ENCODE peak calls at places on chromosomes 5 and 9, in six cellular contexts. C is neuronal stem cell, Z is prostate gland, D is heart right ventricle, Y is uterus, R is astrocyte. X is an unnamed sample. For H3K4me1, the result is how much of the 10 kb centered on the place peaks cover.

GRCh38 chr5:139275536-139276297 is 17.8 kb upstream of the MATR3 start:
- DNase-seq in C (no peak), Z (peak), D (no peak), Y (no peak), R (no peak), X (no peak)

GRCh38 chr5:92309336-92309991 is 926.3 kb upstream of the ARRDC3 start:
- DNase-seq in C (no peak), Z (no peak), D (no peak), Y (no peak), R (peak), X (no peak)

GRCh38 chr5:178785999-178786398 is 55.5 kb upstream of the ZNF354A start:
- DNase-seq in C (no peak), Z (no peak), D (no peak), Y (no peak), R (peak), X (peak)

GRCh38 chr5:177370488-177371119 is 12.9 kb downstream of the RGS14 start:
- DNase-seq in C (peak), Z (peak), D (peak), Y (peak), R (peak), X (peak)

GRCh38 chr5:122152266-122152900 is 23.0 kb downstream of the ZNF474 start:
- DNase-seq in C (no peak), Z (no peak), D (no peak), Y (no peak), R (peak), X (no peak)

GRCh38 chr5:2697446-2698200 is 53.9 kb downstream of the IRX2 start:
- DNase-seq in C (no peak), Z (no peak), D (no peak), Y (no peak), R (peak), X (no peak)

GRCh38 chr9:69035438-69036316 is at the start of gene FXN:
- DNase-seq in C (peak), Z (peak), D (peak), Y (peak), R (peak), X (no peak)

GRCh38 chr5:74095871-74096270 is 469.9 kb downstream of the ARHGEF28 start:
- DNase-seq in C (no peak), Z (no peak), D (no peak), Y (no peak), R (peak), X (no peak)

GRCh38 chr9:26193237-26193636 is 515.0 kb upstream of the TUSC1 start:
- DNase-seq in C (no peak), Z (no peak), D (no peak), Y (no peak), R (no peak), X (no peak)

GRCh38 chr5:127650649-127651048 is 1.8 kb downstream of the CTXN3 start:
- DNase-seq in C (no peak), Z (no peak), D (no peak), Y (no peak), R (peak), X (no peak)

GRCh38 chr9:79611091-79611614 is 39.4 kb downstream of the TLE4 start:
- DNase-seq in C (peak), Z (no peak), D (no peak), Y (no peak), R (peak), X (no peak)

GRCh38 chr9:107178302-107178701 is 104.8 kb upstream of the RAD23B start:
- DNase-seq in C (no peak), Z (no peak), D (no peak), Y (no peak), R (no peak), X (no peak)

GRCh38 chr5:68683632-68684035 is 410.2 kb upstream of the SLC30A5 start:
- DNase-seq in C (no peak), Z (no peak), D (peak), Y (peak), R (peak), X (peak)

GRCh38 chr5:174793684-174794328 is 69.4 kb downstream of the MSX2 start:
- DNase-seq in C (peak), Z (peak), D (peak), Y (peak), R (peak), X (no peak)

GRCh38 chr9:89470239-89470638 is 27.7 kb downstream of the SEMA4D start:
- DNase-seq in C (no peak), Z (no peak), D (no peak), Y (no peak), R (no peak), X (no peak)

GRCh38 chr9:36037580-36038169 is 962 bp downstream of the RECK start:
- DNase-seq in C (no peak), Z (no peak), D (no peak), Y (no peak), R (no peak), X (no peak)

GRCh38 chr5:83653669-83654068 is 67.0 kb downstream of the HAPLN1 start:
- DNase-seq in C (no peak), Z (no peak), D (no peak), Y (no peak), R (no peak), X (no peak)

GRCh38 chr5:61933787-61934626 is 372.0 kb upstream of the KIF2A start:
- DNase-seq in C (peak), Z (peak), D (peak), Y (no peak), R (peak), X (no peak)

GRCh38 chr5:29930316-29930715 is 1263.2 kb upstream of the CDH6 start:
- DNase-seq in C (no peak), Z (no peak), D (no peak), Y (no peak), R (no peak), X (no peak)

GRCh38 chr5:74257645-74258328 is 382.7 kb downstream of the ENC1 start:
- DNase-seq in C (no peak), Z (peak), D (peak), Y (peak), R (peak), X (no peak)

GRCh38 chr5:35430381-35431162 is 187.1 kb upstream of the SPEF2 start:
- DNase-seq in C (no peak), Z (no peak), D (no peak), Y (no peak), R (no peak), X (no peak)

GRCh38 chr5:149680810-149681221 is 49.3 kb upstream of the PPARGC1B start:
- DNase-seq in C (no peak), Z (no peak), D (peak), Y (no peak), R (no peak), X (no peak)

DNA sequence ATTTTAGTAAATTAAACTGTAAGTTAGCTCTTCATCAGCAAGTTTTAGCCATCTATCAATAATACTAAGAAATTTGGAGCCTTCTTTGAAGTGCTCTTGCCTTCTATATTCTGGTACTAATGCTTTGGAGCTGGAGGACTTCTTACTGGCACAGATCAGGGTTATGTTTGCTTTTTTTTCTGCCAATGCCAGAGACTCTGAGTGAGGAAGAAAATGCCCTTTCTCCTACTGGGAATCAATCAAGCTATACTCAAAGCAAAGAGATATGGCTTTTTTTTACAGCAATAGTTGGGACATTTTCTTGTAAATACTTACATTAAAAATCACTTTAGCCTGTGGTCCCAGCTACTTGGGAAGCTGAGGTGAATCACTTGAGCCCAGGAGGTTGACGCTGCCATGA is 4.3 kb downstream of the HSDL2 start:
- DNase-seq in C (no peak), Z (no peak), D (no peak), Y (no peak), R (no peak), X (no peak)
- H3K4me1 ChIP-seq in C (under half), Z (under half), D (under half), Y (under half), R (under half), X (under half)

DNA sequence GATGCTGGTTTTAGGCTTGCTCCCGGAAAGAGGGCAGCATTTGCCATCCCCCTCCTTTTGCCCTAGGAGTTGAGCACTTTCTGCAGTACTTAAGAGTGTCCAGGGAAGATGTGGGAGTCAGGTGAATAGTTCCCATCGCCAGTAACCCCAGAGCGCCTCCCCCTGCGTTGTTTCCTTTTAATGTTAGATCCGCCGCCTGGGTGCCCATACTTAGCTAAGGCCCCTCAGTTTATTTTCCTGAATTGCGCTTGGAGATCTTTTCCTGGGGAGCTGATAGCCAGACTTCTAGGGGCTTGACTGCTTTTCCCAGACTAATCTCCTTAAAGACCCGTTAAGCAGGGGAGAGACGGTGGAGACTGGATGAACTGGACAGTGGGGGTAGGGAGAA is 377 bp upstream of the PCDHAC2 start:
- DNase-seq in C (no peak), Z (no peak), D (no peak), Y (no peak), R (no peak), X (no peak)
- H3K4me3 ChIP-seq in C (peak), Z (peak), D (peak), Y (peak), R (peak), X (peak)

DNA sequence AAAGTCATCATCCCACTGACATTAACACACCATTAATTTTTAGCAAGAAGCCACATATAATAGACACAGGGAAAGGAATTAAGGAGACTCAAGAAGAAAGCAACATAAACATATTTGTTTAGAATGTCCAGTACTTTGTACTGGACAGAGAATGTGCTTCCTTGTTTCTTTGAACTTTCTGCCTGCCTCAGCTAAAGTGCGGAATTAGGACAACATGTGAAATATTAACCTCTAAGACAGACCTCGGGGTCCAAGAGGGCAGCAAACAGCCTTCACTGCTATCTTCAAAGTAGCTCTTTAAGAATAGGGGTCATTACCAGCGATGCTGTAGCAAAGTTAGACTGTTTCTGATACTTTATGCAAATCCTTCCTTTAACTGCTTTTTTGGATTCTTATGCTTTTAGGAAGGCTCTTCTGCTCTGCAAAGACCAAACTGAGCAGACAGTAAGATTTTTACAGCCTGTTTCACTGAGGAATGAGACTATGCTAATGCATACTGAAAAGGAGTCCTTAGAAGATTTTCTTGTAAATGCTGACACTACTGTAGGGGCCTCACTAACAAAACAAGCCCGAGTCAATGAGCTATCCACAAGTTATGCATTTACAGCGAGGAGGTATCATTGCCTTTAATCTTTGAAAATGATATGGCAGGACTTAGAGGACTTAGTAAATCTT is 23.9 kb downstream of the DAB2 start:
- DNase-seq in C (no peak), Z (no peak), D (no peak), Y (no peak), R (no peak), X (no peak)
- H3K4me1 ChIP-seq in C (under half), Z (under half), D (under half), Y (under half), R (under half), X (under half)

DNA sequence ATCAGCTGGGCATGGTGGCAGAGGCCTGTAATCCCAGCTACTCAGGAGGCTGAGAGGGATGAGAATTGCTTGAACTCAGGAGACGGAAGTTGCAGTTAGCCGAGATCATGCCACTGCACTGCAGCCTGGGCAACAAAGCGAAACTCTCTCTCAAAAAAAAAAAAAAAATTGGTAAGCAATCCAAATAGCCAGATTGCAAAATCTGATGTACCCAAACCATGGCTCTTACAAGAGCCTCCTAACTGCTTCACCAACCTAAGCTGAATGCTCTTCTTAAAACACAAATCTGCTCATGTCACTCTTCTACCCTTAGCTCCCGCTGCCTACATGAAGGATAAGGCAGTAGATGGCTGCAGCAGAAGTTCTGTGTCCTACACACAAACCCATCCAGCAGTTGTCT is 105.9 kb downstream of the MPDZ start:
- DNase-seq in C (no peak), Z (no peak), D (no peak), Y (no peak), R (no peak), X (no peak)
- H3K4me3 ChIP-seq in C (no peak), Z (no peak), D (no peak), Y (no peak), R (no peak), X (no peak)

GRCh38 chr5:133245191-133246052 is 193.6 kb downstream of the HSPA4 start:
- DNase-seq in C (no peak), Z (no peak), D (no peak), Y (no peak), R (peak), X (peak)

GRCh38 chr5:133247881-133248642 is 196.2 kb downstream of the HSPA4 start:
- DNase-seq in C (peak), Z (no peak), D (peak), Y (no peak), R (no peak), X (no peak)

GRCh38 chr5:133246053-133246370 is 194.2 kb downstream of the HSPA4 start:
- DNase-seq in C (no peak), Z (no peak), D (no peak), Y (no peak), R (no peak), X (no peak)

GRCh38 chr5:133246376-133247144 is 194.7 kb downstream of the HSPA4 start:
- DNase-seq in C (no peak), Z (no peak), D (no peak), Y (no peak), R (peak), X (no peak)

DNA sequence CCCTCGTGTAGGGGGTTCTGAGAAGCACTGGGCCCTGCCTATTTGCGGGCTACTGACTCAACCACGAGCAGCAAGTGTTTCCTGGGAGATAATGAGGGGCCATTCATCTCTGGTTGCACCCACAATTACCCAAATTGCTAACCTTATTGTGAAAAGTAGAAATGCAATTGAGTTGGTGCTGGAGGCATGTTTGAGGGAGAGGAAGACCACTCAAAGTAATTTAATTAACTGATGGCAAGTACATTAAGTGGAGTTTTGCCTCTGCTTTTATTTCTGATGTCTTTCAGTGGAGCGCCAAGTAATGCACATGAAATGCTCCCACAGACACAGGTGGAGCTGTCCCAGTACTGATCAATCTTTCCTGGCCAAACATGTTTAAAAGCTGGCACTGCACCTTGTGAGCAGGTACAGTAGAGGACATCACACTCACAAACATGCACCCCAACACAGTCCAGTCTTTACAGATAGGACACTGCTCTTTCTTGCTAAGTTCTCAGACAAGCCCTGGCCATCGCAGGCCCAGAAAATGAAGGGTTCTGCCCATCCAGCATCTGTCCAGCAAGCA is 195.4 kb downstream of the HSPA4 start:
- DNase-seq in C (no peak), Z (no peak), D (no peak), Y (no peak), R (no peak), X (no peak)
- H3K4me1 ChIP-seq in C (under half), Z (under half), D (under half), Y (under half), R (under half), X (under half)

DNA sequence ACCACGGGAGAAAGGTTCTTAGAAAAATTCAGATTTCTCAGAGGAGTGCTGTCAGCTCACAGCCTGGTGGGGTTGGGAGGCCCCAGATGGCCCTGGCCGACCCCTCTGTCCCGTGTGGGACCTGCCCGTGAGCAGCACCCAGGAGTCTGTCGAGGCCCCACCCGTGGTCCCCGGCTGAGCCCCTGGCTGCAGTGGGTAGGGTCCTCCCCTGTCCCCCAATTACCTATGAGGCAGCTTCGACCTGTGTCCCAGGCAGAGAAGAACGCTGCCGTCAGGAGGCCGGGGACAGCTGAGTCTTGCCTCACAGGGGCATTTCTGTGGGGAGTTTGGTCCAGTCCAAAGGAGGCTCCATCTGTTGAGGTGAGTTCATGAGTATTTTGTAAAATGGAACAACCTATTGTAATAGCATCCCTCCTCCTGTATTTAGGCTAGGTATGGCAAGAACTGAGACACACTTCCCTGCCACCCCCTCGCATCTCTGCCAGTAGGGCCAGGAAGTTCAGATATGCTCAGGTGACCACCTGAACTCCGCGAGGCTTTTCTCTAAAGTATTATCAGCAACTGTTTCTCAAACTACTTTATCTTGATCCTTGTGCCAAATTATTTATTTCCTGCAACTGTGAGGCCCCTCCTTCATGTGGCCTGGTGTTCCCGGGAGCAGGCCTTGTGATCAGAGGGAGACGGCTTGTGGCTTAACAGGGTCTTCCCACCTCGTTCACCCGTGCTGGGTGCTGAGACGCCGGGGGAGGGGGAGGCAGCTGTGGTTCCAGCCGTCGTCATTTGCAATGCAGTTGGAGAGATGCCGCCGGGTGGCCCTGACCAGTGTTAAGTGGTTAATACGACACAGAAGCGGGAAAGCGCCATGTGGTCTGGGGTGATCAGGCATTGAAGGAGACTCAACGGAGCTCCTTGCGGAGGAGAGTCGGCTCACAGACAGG is 1.7 kb downstream of the AHRR start:
- DNase-seq in C (no peak), Z (no peak), D (no peak), Y (no peak), R (peak), X (peak)
- H3K4me3 ChIP-seq in C (peak), Z (no peak), D (no peak), Y (no peak), R (peak), X (no peak)

DNA sequence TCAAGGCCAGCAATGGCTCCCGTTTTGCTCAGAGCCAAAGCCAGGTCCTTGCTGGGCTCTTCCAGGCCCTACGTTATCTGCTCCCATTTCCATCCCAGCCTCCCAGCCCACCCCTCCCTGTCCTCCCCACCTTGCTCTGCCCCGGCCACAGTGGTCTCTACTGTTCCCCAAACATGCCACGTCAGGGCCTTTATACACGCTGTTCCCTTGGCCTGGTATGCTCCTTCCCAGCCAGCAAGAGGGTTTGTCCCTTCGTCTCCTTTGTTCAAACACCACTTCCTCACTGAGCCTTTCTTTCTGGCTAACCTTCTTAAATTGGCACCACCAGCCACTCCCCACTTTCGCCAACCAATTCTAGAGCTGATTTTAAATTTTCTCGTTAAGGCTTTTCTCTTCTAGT is 9.8 kb downstream of the SH2D3C start:
- DNase-seq in C (no peak), Z (no peak), D (no peak), Y (no peak), R (no peak), X (no peak)
- H3K4me1 ChIP-seq in C (under half), Z (under half), D (half or more), Y (under half), R (under half), X (under half)